ENCODE peak calls at places on chromosomes 1 and 21, in seven cellular contexts. Z, X, L, P, J, G and C are unnamed samples.

GRCh38 chr1:247287460-247287859 is 31.6 kb downstream of the VN1R5 start:
- DNase-seq in L (no peak), X (no peak), Z (no peak), J (no peak), G (no peak), P (no peak), C (no peak)

GRCh38 chr1:85313888-85314696 is 37.7 kb upstream of the BCL10 start:
- DNase-seq in Z (no peak), J (peak), X (no peak), G (peak), P (no peak), L (no peak), C (peak)

GRCh38 chr1:110339427-110340206 is 440 bp downstream of the RBM15 start:
- DNase-seq in G (peak), Z (no peak), P (peak), X (peak), L (peak), J (peak), C (peak)

GRCh38 chr1:93635614-93636543 is 45.8 kb downstream of the BCAR3 start:
- DNase-seq in G (no peak), J (peak), Z (no peak), X (no peak), L (peak), P (no peak), C (no peak)

GRCh38 chr1:56496861-56497772 is 82.2 kb downstream of the PLPP3 start:
- DNase-seq in J (no peak), L (no peak), G (peak), P (no peak), X (no peak), Z (no peak), C (no peak)

GRCh38 chr1:167687919-167688519 is 33.8 kb upstream of the MPZL1 start:
- DNase-seq in X (peak), P (peak), G (peak), J (peak), Z (peak), L (no peak), C (peak)

GRCh38 chr21:37531402-37532042 is 164.9 kb downstream of the DYRK1A start:
- DNase-seq in G (no peak), L (peak), J (no peak), Z (no peak), X (no peak), P (no peak), C (no peak)

GRCh38 chr1:174942547-174943255 is 57.0 kb upstream of the CACYBP start:
- DNase-seq in X (no peak), Z (no peak), J (no peak), P (no peak), G (no peak), L (no peak), C (no peak)

GRCh38 chr1:237740831-237741230 is 149.9 kb downstream of the ZP4 start:
- DNase-seq in L (no peak), P (no peak), G (peak), J (no peak), Z (no peak), X (no peak), C (peak)

GRCh38 chr1:17632541-17633193 is 93.2 kb downstream of the ARHGEF10L start:
- DNase-seq in J (peak), X (no peak), P (no peak), L (no peak), G (peak), Z (no peak), C (no peak)

GRCh38 chr1:206540044-206540758 is 32.9 kb downstream of the RASSF5 start:
- DNase-seq in L (peak), G (no peak), Z (no peak), X (no peak), P (no peak), J (no peak), C (no peak)

GRCh38 chr1:26279598-26280332 is at the start of gene SH3BGRL3:
- DNase-seq in Z (peak), L (peak), X (peak), P (peak), G (peak), J (peak), C (peak)